ENCODE peak calls at places on chromosome 4, in seven cellular contexts. H, D, A, P, Z, O and R are unnamed samples.

GRCh38 chr4:100960232-100960631 is 387.1 kb downstream of the PPP3CA start:
- ATAC-seq in H (no peak), D (no peak), A (no peak), P (no peak), Z (no peak), O (no peak), R (no peak)

GRCh38 chr4:7598939-7599790 is 164.4 kb upstream of the PSAPL1 start:
- ATAC-seq in H (peak), D (peak), A (no peak), P (peak), Z (no peak), O (peak), R (no peak)

GRCh38 chr4:184810720-184811119 is 15.0 kb downstream of the ACSL1 start:
- ATAC-seq in H (no peak), D (peak), A (no peak), P (no peak), Z (peak), O (no peak), R (peak)

GRCh38 chr4:87196927-87197326 is 23.5 kb downstream of the KLHL8 start:
- ATAC-seq in H (no peak), D (no peak), A (no peak), P (no peak), Z (no peak), O (no peak), R (no peak)

GRCh38 chr4:172979332-172979731 is 189.3 kb upstream of the GALNT7 start:
- ATAC-seq in H (no peak), D (no peak), A (no peak), P (peak), Z (no peak), O (no peak), R (no peak)

GRCh38 chr4:8534601-8535000 is 45.6 kb upstream of the GPR78 start:
- ATAC-seq in H (no peak), D (no peak), A (no peak), P (peak), Z (no peak), O (no peak), R (no peak)

GRCh38 chr4:143515905-143516304 is 2.4 kb downstream of the SMARCA5 start:
- ATAC-seq in H (no peak), D (no peak), A (no peak), P (no peak), Z (no peak), O (no peak), R (no peak)

GRCh38 chr4:74428278-74428677 is 16.7 kb upstream of the AREG start:
- ATAC-seq in H (no peak), D (no peak), A (no peak), P (no peak), Z (no peak), O (no peak), R (no peak)

GRCh38 chr4:89117115-89117514 is 5.8 kb downstream of the TIGD2 start:
- ATAC-seq in H (no peak), D (no peak), A (no peak), P (no peak), Z (no peak), O (no peak), R (no peak)

GRCh38 chr4:1099684-1100335 is 13.6 kb downstream of the RNF212 start:
- ATAC-seq in H (no peak), D (no peak), A (no peak), P (no peak), Z (no peak), O (peak), R (no peak)

GRCh38 chr4:53478671-53479456 is 101.4 kb downstream of the FIP1L1 start:
- ATAC-seq in H (no peak), D (no peak), A (peak), P (peak), Z (no peak), O (no peak), R (no peak)

GRCh38 chr4:112176596-112176995 is 31.3 kb downstream of the FAM241A start:
- ATAC-seq in H (no peak), D (no peak), A (no peak), P (no peak), Z (peak), O (no peak), R (peak)

GRCh38 chr4:151193414-151193813 is 83.5 kb upstream of the PRSS48 start:
- ATAC-seq in H (no peak), D (no peak), A (no peak), P (no peak), Z (no peak), O (no peak), R (no peak)

GRCh38 chr4:55426518-55426917 is 30.8 kb downstream of the TMEM165 start:
- ATAC-seq in H (no peak), D (no peak), A (no peak), P (no peak), Z (no peak), O (no peak), R (no peak)

GRCh38 chr4:76363556-76364290 is 57.2 kb downstream of the STBD1 start:
- ATAC-seq in H (no peak), D (no peak), A (no peak), P (no peak), Z (peak), O (no peak), R (peak)